ENCODE peak calls at places on chromosomes 7 and 10, in five cellular contexts. C is CD8-positive, alpha-beta T cell; O is foreskin fibroblast; Z is lower lobe of right lung; K is endothelial cell of umbilical vein. Y is an unnamed sample.

GRCh38 chr7:152847491-152847890 is 87.9 kb downstream of the ACTR3B start:
- DNase-seq in C (no peak), O (no peak), Z (no peak), K (no peak), Y (no peak)

GRCh38 chr10:102408728-102409603 is 9.6 kb downstream of the PSD start:
- DNase-seq in C (peak; percentile 83), O (peak; percentile 72), Z (peak; percentile 47), K (no peak), Y (no peak)

GRCh38 chr10:88538038-88538437 is 45.1 kb downstream of the RNLS start:
- DNase-seq in C (no peak), O (peak; percentile 44), Z (no peak), K (no peak), Y (no peak)

GRCh38 chr7:96655956-96656355 is 53.7 kb downstream of the SEM1 start:
- DNase-seq in C (no peak), O (no peak), Z (no peak), K (no peak), Y (no peak)

GRCh38 chr7:23598321-23598720 is 1.1 kb downstream of the CCDC126 start:
- DNase-seq in C (no peak), O (peak; percentile 1), Z (no peak), K (no peak), Y (no peak)

GRCh38 chr10:121084029-121084674 is 233.0 kb downstream of the WDR11 start:
- DNase-seq in C (no peak), O (no peak), Z (no peak), K (no peak), Y (no peak)

GRCh38 chr7:121259826-121260225 is 69.0 kb upstream of the WNT16 start:
- DNase-seq in C (no peak), O (no peak), Z (no peak), K (no peak), Y (no peak)

GRCh38 chr10:79608505-79609375 is 2.0 kb upstream of the SFTPA1 start:
- DNase-seq in C (no peak), O (peak; percentile 54), Z (no peak), K (peak; percentile 13), Y (peak; percentile 20)

GRCh38 chr10:130423455-130424305 is 287.5 kb downstream of the GLRX3 start:
- DNase-seq in C (no peak), O (no peak), Z (no peak), K (no peak), Y (no peak)

GRCh38 chr7:11212080-11212711 is 238.5 kb downstream of the PHF14 start:
- DNase-seq in C (peak; percentile 21), O (peak; percentile 77), Z (no peak), K (peak; percentile 63), Y (peak; percentile 16)

GRCh38 chr10:110845756-110846620 is 25.7 kb upstream of the PDCD4 start:
- DNase-seq in C (no peak), O (no peak), Z (no peak), K (no peak), Y (no peak)

GRCh38 chr7:12646139-12646538 is 41.3 kb upstream of the ARL4A start:
- DNase-seq in C (no peak), O (no peak), Z (no peak), K (no peak), Y (no peak)

GRCh38 chr7:132152490-132152889 is 423.8 kb downstream of the PLXNA4 start:
- DNase-seq in C (no peak), O (no peak), Z (no peak), K (no peak), Y (no peak)

GRCh38 chr7:101620395-101620794 is 8.7 kb downstream of the MYL10 start:
- DNase-seq in C (no peak), O (no peak), Z (no peak), K (no peak), Y (no peak)

GRCh38 chr10:76034236-76035009 is 603.0 kb downstream of the LRMDA start:
- DNase-seq in C (no peak), O (peak; percentile 3), Z (no peak), K (no peak), Y (no peak)

GRCh38 chr7:130273863-130274262 is 7.2 kb downstream of the CPA2 start:
- DNase-seq in C (no peak), O (peak; percentile 84), Z (no peak), K (no peak), Y (no peak)

GRCh38 chr7:91198371-91198770 is 65.9 kb upstream of the FZD1 start:
- DNase-seq in C (no peak), O (no peak), Z (no peak), K (no peak), Y (no peak)

GRCh38 chr10:13371879-13372470 is 23.9 kb upstream of the SEPHS1 start:
- DNase-seq in C (peak; percentile 65), O (peak; percentile 91), Z (peak; percentile 59), K (peak; percentile 83), Y (peak; percentile 67)

GRCh38 chr10:115171392-115171960 is 78.3 kb downstream of the ATRNL1 start:
- DNase-seq in C (no peak), O (peak; percentile 21), Z (no peak), K (peak; percentile 16), Y (no peak)

GRCh38 chr10:79112898-79113431 is 44.2 kb downstream of the ZMIZ1 start:
- DNase-seq in C (no peak), O (peak; percentile 86), Z (peak; percentile 62), K (peak; percentile 36), Y (peak; percentile 96)

GRCh38 chr7:47635091-47636090 is 53.5 kb upstream of the TNS3 start:
- DNase-seq in C (no peak), O (peak; percentile 42), Z (peak; percentile 68), K (no peak), Y (peak; percentile 66)

GRCh38 chr7:106281127-106281526 is 3.7 kb downstream of the NAMPT start:
- DNase-seq in C (no peak), O (no peak), Z (no peak), K (no peak), Y (no peak)

GRCh38 chr7:51253157-51253556 is 63.5 kb downstream of the COBL start:
- DNase-seq in C (no peak), O (no peak), Z (no peak), K (no peak), Y (no peak)

GRCh38 chr7:47405921-47406765 is 175.8 kb downstream of the TNS3 start:
- DNase-seq in C (no peak), O (peak; percentile 28), Z (peak; percentile 91), K (peak; percentile 51), Y (peak; percentile 85)

GRCh38 chr7:140209866-140210609 is 33.3 kb upstream of the KDM7A start:
- DNase-seq in C (no peak), O (no peak), Z (peak; percentile 61), K (no peak), Y (no peak)

GRCh38 chr7:140203556-140203955 is 26.8 kb upstream of the KDM7A start:
- DNase-seq in C (no peak), O (no peak), Z (no peak), K (no peak), Y (no peak)

GRCh38 chr7:140205600-140205999 is 28.8 kb upstream of the KDM7A start:
- DNase-seq in C (no peak), O (no peak), Z (no peak), K (no peak), Y (no peak)

GRCh38 chr7:140211698-140212097 is 34.9 kb upstream of the KDM7A start:
- DNase-seq in C (no peak), O (no peak), Z (no peak), K (no peak), Y (no peak)

GRCh38 chr7:140206963-140207362 is 30.2 kb upstream of the KDM7A start:
- DNase-seq in C (no peak), O (no peak), Z (no peak), K (no peak), Y (no peak)
- H3K4me3 ChIP-seq in C (no peak overlapping the region), O (no peak overlapping the region), Z (no peak overlapping the region), K (no peak overlapping the region), Y (no peak overlapping the region)

DNA sequence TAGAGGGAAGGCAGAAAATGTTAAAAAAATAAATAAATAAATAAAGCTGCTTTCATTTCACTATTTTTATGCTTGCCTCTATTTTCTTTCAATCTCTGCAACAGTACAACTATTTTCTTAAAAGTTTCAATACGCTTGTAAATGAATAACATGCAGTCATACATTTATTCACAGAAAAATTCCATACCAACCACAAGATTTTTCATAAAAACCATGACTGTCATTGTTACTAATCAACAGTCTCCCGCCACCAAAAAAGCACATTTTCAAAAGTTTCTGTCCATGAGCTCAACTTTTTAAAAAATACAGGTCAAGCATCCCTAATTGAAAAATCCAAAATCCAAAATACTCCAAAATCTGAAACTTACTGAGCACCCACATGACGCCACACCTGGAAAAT is 5.3 kb downstream of the PARD3 start:
- DNase-seq in C (no peak), O (peak; percentile 24), Z (no peak), K (no peak), Y (no peak)
- H3K4me3 ChIP-seq in C (no peak overlapping the region), O (peak overlapping the region; percentile 40), Z (no peak overlapping the region), K (no peak overlapping the region), Y (no peak overlapping the region)

GRCh38 chr10:96285331-96285752 is 14.0 kb upstream of the BLNK start:
- DNase-seq in C (no peak), O (no peak), Z (no peak), K (no peak), Y (no peak)

GRCh38 chr10:96289218-96289910 is 14.9 kb upstream of the DNTT start:
- DNase-seq in C (no peak), O (no peak), Z (no peak), K (no peak), Y (no peak)

GRCh38 chr10:96287392-96288105 is 16.2 kb upstream of the BLNK start:
- DNase-seq in C (no peak), O (no peak), Z (no peak), K (no peak), Y (no peak)

GRCh38 chr10:96290368-96291133 is 13.7 kb upstream of the DNTT start:
- DNase-seq in C (no peak), O (no peak), Z (no peak), K (no peak), Y (no peak)

DNA sequence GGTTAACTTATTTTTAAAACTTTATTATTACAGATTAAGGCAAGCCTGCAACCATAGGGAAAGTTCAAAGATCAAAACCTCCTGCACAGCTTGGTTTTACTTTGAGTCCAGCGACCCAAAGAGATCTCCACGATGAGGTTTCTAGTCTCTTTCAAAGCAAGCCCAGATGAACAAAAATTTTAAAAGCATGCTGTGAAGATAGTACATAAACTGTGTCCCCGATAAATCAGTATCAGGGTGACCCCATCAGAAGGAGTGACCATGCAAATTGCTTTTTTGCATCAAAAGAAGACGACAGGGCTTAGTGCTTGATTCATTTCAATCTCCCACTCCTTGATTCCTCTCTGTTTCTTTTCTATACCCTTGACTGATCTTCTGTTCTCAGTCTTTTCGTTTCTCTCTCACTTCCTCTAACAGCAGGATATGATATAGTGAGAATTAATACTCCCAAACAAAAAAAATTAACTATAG is 16.0 kb upstream of the DNTT start:
- DNase-seq in C (no peak), O (no peak), Z (no peak), K (no peak), Y (no peak)
- H3K4me3 ChIP-seq in C (no peak overlapping the region), O (no peak overlapping the region), Z (no peak overlapping the region), K (no peak overlapping the region), Y (no peak overlapping the region)

GRCh38 chr10:33328253-33328652 is 6.2 kb downstream of the NRP1 start:
- DNase-seq in C (no peak), O (no peak), Z (no peak), K (no peak), Y (no peak)

GRCh38 chr10:33330543-33331019 is 3.9 kb downstream of the NRP1 start:
- DNase-seq in C (peak; percentile 65), O (peak; percentile 95), Z (peak; percentile 77), K (peak; percentile 92), Y (peak; percentile 67)

GRCh38 chr10:33327750-33328149 is 6.7 kb downstream of the NRP1 start:
- DNase-seq in C (no peak), O (peak; percentile 47), Z (no peak), K (peak; percentile 55), Y (no peak)

GRCh38 chr10:33331020-33331557 is 3.4 kb downstream of the NRP1 start:
- DNase-seq in C (no peak), O (peak; percentile 44), Z (no peak), K (peak; percentile 73), Y (no peak)

GRCh38 chr10:33329178-33329577 is 5.3 kb downstream of the NRP1 start:
- DNase-seq in C (no peak), O (no peak), Z (no peak), K (no peak), Y (no peak)
- H3K4me3 ChIP-seq in C (no peak overlapping the region), O (peak overlapping the region; percentile 5), Z (peak overlapping the region; percentile 79), K (no peak overlapping the region), Y (no peak overlapping the region)

Y was measured in MG63.